ENCODE peak calls at places on chromosome 2, in nine cellular contexts. P is BE2C; W is fibroblast of lung; X is kidney; K is AG04449; R is A549; H is CD4-positive, alpha-beta T cell; S is sigmoid colon; O is omental fat pad. M is an unnamed sample.

GRCh38 chr2:239912171-239912937 is 112.8 kb downstream of the NDUFA10 start:
- DNase-seq in P (no peak), W (no peak), X (no peak), K (no peak), R (no peak), H (no peak), S (no peak), O (no peak), M (no peak)

GRCh38 chr2:200306719-200306968 is 151 bp downstream of the SPATS2L start:
- DNase-seq in P (no peak), W (no peak), X (no peak), K (no peak), R (no peak), H (no peak), S (no peak), O (no peak), M (no peak)

GRCh38 chr2:239730897-239731296 is 294.2 kb downstream of the NDUFA10 start:
- DNase-seq in P (no peak), W (no peak), X (peak; percentile 26), K (no peak), R (no peak), H (no peak), S (peak; percentile 4), O (no peak), M (no peak)

GRCh38 chr2:105396254-105397024 is 2.4 kb downstream of the FHL2 start:
- DNase-seq in P (no peak), W (peak; percentile 92), X (no peak), K (no peak), R (peak; percentile 85), H (no peak), S (peak; percentile 74), O (peak; percentile 43), M (no peak)

GRCh38 chr2:160411167-160411566 is 82.4 kb downstream of the RBMS1 start:
- DNase-seq in P (no peak), W (no peak), X (no peak), K (no peak), R (no peak), H (no peak), S (no peak), O (no peak), M (no peak)

GRCh38 chr2:16821696-16822095 is 156.1 kb upstream of the CYRIA start:
- DNase-seq in P (no peak), W (no peak), X (no peak), K (no peak), R (no peak), H (no peak), S (no peak), O (no peak), M (no peak)

GRCh38 chr2:42942214-42942989 is 150.0 kb upstream of the HAAO start:
- DNase-seq in P (no peak), W (no peak), X (no peak), K (no peak), R (no peak), H (no peak), S (no peak), O (no peak), M (no peak)

GRCh38 chr2:215409331-215410127 is 26.3 kb downstream of the FN1 start:
- DNase-seq in P (no peak), W (no peak), X (no peak), K (no peak), R (no peak), H (no peak), S (no peak), O (no peak), M (no peak)

GRCh38 chr2:127807678-127808353 is 3.2 kb downstream of the WDR33 start:
- DNase-seq in P (no peak), W (peak; percentile 3), X (no peak), K (no peak), R (no peak), H (no peak), S (no peak), O (no peak), M (no peak)

GRCh38 chr2:216300921-216301320 is 71.4 kb downstream of the MARCHF4 start:
- DNase-seq in P (no peak), W (no peak), X (no peak), K (no peak), R (no peak), H (no peak), S (no peak), O (no peak), M (no peak)

GRCh38 chr2:206051912-206052311 is 34.1 kb downstream of the INO80D start:
- DNase-seq in P (no peak), W (no peak), X (no peak), K (no peak), R (no peak), H (no peak), S (no peak), O (no peak), M (no peak)

GRCh38 chr2:206045251-206045650 is 40.7 kb downstream of the INO80D start:
- DNase-seq in P (no peak), W (peak; percentile 15), X (no peak), K (peak; percentile 5), R (no peak), H (no peak), S (no peak), O (no peak), M (no peak)

GRCh38 chr2:206054952-206055351 is 31.0 kb downstream of the INO80D start:
- DNase-seq in P (no peak), W (no peak), X (no peak), K (no peak), R (no peak), H (no peak), S (no peak), O (no peak), M (no peak)

DNA sequence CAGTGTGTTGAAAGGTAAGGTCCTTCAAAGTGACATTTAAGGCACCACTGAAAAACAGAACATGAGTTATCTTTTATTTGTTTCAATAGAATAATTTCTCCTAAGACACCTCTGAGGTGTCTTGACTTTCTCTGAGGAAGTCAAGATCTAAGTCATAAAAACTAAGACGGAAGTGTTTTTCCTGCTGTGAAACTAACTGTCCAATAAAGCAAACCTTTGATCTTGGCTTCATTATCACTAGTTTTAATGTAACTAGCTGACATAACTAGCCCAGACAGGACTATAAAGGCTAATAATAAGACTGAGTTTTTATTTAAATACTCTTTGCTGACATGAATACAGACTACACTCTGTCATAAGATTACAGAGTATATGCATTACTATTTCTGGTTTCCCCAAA is 36.6 kb downstream of the INO80D start:
- DNase-seq in P (no peak), W (no peak), X (no peak), K (no peak), R (no peak), H (no peak), S (no peak), O (no peak), M (no peak)
- TF ChIP-seq CTCF in P (no peak), W (no peak), X (no peak), K (no peak), R (no peak), H (no peak), S (no peak), O (no peak), M (no peak)

DNA sequence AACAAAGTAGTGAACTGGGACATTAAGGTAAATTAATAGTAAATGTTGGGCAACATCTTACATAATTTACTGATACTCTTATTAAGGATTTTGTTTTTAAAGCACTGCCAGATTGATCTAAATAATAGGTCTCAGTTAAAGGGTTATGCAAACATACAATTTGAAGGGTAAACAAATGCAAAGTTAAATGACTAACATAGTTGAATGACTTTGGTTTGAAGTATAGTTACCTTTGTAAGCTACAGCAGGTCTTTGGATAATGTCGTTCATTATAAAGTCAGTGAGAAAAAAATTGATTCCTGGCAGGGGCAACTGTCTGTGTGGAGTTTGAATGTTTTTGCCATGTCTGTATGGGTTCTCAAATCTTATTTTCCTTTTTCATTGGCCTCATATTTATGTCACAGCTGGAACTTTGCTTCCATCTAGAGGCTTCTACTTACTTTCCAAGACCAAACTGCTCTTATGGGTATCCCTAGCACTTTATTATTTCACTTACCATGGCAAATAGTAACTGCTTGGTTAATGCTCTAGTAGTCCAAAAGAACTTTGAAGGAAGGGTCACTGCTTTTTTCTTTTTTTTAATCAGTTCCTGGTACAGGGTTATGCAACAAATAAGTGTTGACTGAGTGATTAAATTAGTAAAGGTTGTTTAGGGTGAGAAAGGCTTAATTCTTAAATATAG is 107.8 kb downstream of the NBEAL1 start:
- DNase-seq in P (no peak), W (peak; percentile 36), X (no peak), K (no peak), R (peak; percentile 6), H (no peak), S (no peak), O (no peak), M (no peak)
- TF ChIP-seq CTCF in P (peak; percentile 43), W (no peak), X (peak; percentile 37), K (no peak), R (no peak), H (no peak), S (no peak), O (no peak), M (no peak)

DNA sequence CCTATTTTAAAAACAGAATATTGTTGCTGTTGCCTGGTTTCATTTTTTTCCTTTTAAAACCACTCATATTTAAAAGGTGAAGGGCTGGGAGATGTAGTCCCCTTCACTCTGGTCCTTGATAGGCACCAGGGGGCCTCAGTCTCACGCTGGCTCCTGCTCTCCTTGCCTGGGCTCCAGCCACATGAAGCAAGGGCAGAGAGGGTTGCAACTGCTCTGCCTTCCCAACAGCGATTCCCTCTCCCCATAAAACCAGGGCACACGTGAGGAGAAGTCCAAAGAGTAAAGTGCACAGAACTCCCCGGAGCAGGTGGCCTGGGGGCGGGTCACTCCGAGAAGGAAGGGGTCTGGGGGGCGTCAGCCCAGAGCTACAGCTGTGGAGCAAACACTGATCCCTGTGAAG is 12.8 kb downstream of the TMEM127 start:
- DNase-seq in P (no peak), W (no peak), X (peak; percentile 28), K (no peak), R (no peak), H (no peak), S (no peak), O (no peak), M (no peak)
- TF ChIP-seq CTCF in P (no peak), W (no peak), X (peak; percentile 16), K (no peak), R (no peak), H (no peak), S (no peak), O (no peak), M (no peak)

GRCh38 chr2:178072000-178072382 is 586 bp downstream of the PDE11A start:
- DNase-seq in P (no peak), W (no peak), X (peak; percentile 61), K (no peak), R (no peak), H (no peak), S (no peak), O (no peak), M (no peak)

GRCh38 chr2:178068823-178069454 is 3.6 kb downstream of the PDE11A start:
- DNase-seq in P (no peak), W (no peak), X (no peak), K (no peak), R (no peak), H (no peak), S (no peak), O (no peak), M (no peak)

GRCh38 chr2:178066890-178067669 is 5.5 kb downstream of the PDE11A start:
- DNase-seq in P (no peak), W (no peak), X (no peak), K (no peak), R (no peak), H (no peak), S (no peak), O (no peak), M (no peak)

GRCh38 chr2:178070824-178071223 is 1.8 kb downstream of the PDE11A start:
- DNase-seq in P (no peak), W (no peak), X (no peak), K (no peak), R (no peak), H (no peak), S (no peak), O (no peak), M (no peak)

GRCh38 chr2:178069551-178069950 is 3.0 kb downstream of the PDE11A start:
- DNase-seq in P (no peak), W (no peak), X (no peak), K (no peak), R (no peak), H (no peak), S (no peak), O (no peak), M (no peak)
- TF ChIP-seq CTCF in P (peak; percentile 38), W (no peak), X (no peak), K (no peak), R (peak; percentile 28), H (no peak), S (no peak), O (no peak), M (no peak)